ENCODE peak calls at places on chromosomes 2 and 18, in five cellular contexts. V is cardiac fibroblast, Y is Peyer's patch, K is right lobe of liver, W is astrocyte of the cerebellum. N is an unnamed sample.

GRCh38 chr2:127398239-127398590 is 10.4 kb upstream of the MAP3K2 start:
- DNase-seq in W (peak), V (peak), Y (peak), K (no peak), N (peak)

GRCh38 chr2:105369777-105370690 is 28.8 kb downstream of the FHL2 start:
- DNase-seq in W (peak), K (peak), V (peak), Y (peak), N (no peak)

GRCh38 chr2:200377774-200378336 is 71.4 kb downstream of the SPATS2L start:
- DNase-seq in V (no peak), W (no peak), K (no peak), Y (peak), N (no peak)

GRCh38 chr2:7190587-7191320 is 273.5 kb downstream of the RNF144A start:
- DNase-seq in V (no peak), K (no peak), W (no peak), Y (no peak), N (no peak)

GRCh38 chr2:23286765-23287155 is 98.2 kb upstream of the KLHL29 start:
- DNase-seq in V (peak), K (peak), Y (peak), W (no peak), N (peak)

GRCh38 chr2:197813093-197813787 is 8.8 kb downstream of the PLCL1 start:
- DNase-seq in K (no peak), W (no peak), Y (no peak), V (peak), N (no peak)

GRCh38 chr2:10995366-10995970 is 83.7 kb downstream of the KCNF1 start:
- DNase-seq in W (no peak), Y (no peak), V (no peak), K (peak), N (no peak)

GRCh38 chr2:178282075-178282474 is 87.8 kb downstream of the OSBPL6 start:
- DNase-seq in K (no peak), V (peak), Y (peak), W (peak), N (peak)

GRCh38 chr2:65367517-65367916 is 64.9 kb downstream of the SPRED2 start:
- DNase-seq in K (no peak), W (peak), V (peak), Y (no peak), N (peak)

GRCh38 chr18:12307871-12308385 is at the start of gene TUBB6:
- DNase-seq in K (peak), Y (peak), V (peak), W (no peak), N (no peak)

GRCh38 chr18:44181951-44182350 is 498.7 kb upstream of the SETBP1 start:
- DNase-seq in W (no peak), Y (no peak), K (no peak), V (no peak), N (peak)

GRCh38 chr2:140641163-140641562 is 1489.7 kb downstream of the LRP1B start:
- DNase-seq in K (no peak), Y (no peak), W (no peak), V (no peak), N (no peak)
- H3K4me3 ChIP-seq in K (no peak), Y (no peak), W (no peak), V (no peak), N (no peak)

GRCh38 chr18:74499633-74500032 is 3.5 kb downstream of the CNDP2 start:
- DNase-seq in W (no peak), K (peak), V (peak), Y (peak), N (no peak)

GRCh38 chr18:74497308-74497640 is 1.1 kb downstream of the CNDP2 start:
- DNase-seq in V (no peak), Y (peak), W (no peak), K (no peak), N (no peak)

GRCh38 chr18:74498712-74499629 is 2.8 kb downstream of the CNDP2 start:
- DNase-seq in V (peak), Y (peak), W (no peak), K (peak), N (no peak)

GRCh38 chr18:74497778-74498177 is 1.6 kb downstream of the CNDP2 start:
- DNase-seq in Y (no peak), W (no peak), V (no peak), K (peak), N (no peak)

DNA sequence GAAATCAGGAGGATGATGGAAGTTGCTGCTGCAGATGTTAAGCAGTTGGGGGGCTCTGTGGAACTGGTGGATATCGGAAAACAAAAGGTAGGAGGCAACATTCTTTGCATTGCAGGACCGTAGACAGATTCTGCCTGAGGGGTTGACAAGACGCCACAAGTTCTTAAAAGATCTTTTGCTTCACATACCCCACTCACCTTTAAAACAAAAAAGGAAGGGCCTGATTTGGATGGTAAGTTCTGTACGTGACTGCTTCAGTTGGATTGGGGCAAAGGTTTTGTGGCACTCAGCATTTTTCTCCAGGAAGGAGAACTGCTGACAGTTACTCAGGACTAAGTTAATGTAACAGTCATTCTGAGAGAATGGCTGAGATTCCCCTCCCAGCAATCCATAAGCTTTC is 5.2 kb downstream of the CNDP2 start:
- DNase-seq in W (no peak), V (no peak), K (no peak), Y (peak), N (no peak)
- H3K4me3 ChIP-seq in W (no peak), V (no peak), K (peak), Y (peak), N (no peak)

DNA sequence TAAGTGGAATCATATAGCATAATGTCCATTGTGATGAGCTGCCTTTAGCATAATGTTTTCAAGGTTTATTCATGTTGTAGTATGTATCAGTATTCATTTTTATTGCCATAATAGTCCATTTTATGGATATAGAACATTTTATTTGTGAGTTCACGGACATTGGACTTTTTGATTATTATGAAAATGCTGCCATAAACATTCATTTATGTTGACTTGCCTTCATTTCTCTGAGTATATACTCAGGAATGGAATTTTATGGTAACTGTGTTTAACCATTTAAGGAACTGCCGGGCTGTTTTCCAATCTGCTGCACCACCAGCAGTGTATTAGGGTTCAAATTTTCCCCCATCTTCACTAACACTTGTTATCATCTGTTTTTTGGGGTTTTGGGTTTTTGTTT is 12.2 kb downstream of the CREB1 start:
- DNase-seq in Y (no peak), W (no peak), K (no peak), V (no peak), N (no peak)
- H3K4me3 ChIP-seq in Y (no peak), W (no peak), K (no peak), V (no peak), N (no peak)

DNA sequence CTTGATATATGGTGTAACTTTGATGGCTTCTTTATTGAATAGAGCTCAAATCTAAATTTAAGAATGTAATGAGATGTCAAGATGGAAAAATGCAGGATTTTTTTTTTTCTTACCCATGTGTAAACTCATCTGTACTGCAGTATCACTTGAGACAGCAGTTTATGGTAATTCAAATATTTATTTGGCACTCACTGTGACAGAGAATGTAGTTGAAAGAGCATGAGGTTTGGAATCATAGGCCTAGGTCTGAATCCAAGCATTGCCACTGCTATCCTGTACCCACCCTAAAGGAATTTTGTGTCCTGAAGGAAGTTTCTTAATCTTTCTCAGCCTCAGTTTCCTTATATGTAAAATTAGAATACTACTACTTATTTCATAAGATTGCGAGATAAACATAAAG is 3.8 kb downstream of the CREB1 start:
- DNase-seq in W (no peak), K (no peak), V (no peak), Y (no peak), N (no peak)
- H3K4me3 ChIP-seq in W (no peak), K (no peak), V (no peak), Y (no peak), N (no peak)

DNA sequence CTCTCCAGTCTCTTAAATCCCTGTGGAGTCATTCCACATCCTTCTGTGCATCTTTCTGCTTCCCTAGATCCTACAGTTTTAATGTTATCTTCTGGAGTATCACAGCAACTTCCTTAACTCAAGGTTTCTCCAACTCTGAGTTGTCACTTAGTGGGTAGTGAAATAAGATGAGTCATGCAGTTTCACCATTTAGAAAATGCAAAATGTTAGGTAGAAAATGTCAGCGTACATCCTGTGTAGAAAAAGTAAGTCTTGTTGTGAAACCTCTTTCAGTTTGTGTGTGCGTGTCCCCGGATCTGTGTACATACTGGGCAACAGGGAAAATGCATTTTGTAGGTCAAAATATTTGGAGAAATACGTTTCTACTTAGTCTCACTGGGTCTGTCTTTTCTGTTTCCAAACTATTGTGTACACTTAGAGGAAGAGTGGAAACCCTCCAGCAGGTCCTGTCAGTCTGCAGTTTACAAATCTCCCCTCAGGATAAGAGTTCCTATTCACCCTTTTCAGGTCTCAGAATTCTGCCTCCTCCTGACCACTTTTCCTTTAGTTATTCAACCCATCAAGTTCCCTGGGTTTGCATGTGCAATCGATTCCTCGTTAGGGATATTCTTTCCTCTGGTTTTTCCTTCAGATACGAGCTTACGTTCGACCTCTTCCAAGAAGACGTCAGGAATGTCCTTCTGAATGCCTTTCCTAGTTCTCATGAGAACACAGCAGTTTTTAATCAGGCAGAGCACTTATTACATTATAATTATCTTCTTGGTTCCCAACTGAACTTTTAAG is 154.8 kb downstream of the TGIF1 start:
- DNase-seq in K (no peak), W (peak), Y (no peak), V (peak), N (peak)
- H3K4me3 ChIP-seq in K (peak), W (peak), Y (peak), V (peak), N (peak)

GRCh38 chr2:16663121-16663905 is 2.3 kb downstream of the CYRIA start:
- DNase-seq in Y (no peak), V (no peak), K (no peak), W (no peak), N (no peak)
- H3K4me3 ChIP-seq in Y (peak), V (no peak), K (no peak), W (peak), N (no peak)

GRCh38 chr2:43837033-43837432 is 1.6 kb downstream of the ABCG5 start:
- DNase-seq in Y (no peak), W (no peak), K (no peak), V (no peak), N (no peak)

GRCh38 chr2:43839776-43840564 is 1.2 kb downstream of the ABCG8 start:
- DNase-seq in V (no peak), Y (no peak), W (no peak), K (no peak), N (no peak)

GRCh38 chr2:43840961-43841360 is 2.2 kb downstream of the ABCG8 start:
- DNase-seq in K (no peak), Y (no peak), W (no peak), V (no peak), N (no peak)

GRCh38 chr2:43838560-43839267 is at the start of the genes ABCG5 and ABCG8:
- DNase-seq in Y (no peak), W (no peak), K (peak), V (no peak), N (no peak)

DNA sequence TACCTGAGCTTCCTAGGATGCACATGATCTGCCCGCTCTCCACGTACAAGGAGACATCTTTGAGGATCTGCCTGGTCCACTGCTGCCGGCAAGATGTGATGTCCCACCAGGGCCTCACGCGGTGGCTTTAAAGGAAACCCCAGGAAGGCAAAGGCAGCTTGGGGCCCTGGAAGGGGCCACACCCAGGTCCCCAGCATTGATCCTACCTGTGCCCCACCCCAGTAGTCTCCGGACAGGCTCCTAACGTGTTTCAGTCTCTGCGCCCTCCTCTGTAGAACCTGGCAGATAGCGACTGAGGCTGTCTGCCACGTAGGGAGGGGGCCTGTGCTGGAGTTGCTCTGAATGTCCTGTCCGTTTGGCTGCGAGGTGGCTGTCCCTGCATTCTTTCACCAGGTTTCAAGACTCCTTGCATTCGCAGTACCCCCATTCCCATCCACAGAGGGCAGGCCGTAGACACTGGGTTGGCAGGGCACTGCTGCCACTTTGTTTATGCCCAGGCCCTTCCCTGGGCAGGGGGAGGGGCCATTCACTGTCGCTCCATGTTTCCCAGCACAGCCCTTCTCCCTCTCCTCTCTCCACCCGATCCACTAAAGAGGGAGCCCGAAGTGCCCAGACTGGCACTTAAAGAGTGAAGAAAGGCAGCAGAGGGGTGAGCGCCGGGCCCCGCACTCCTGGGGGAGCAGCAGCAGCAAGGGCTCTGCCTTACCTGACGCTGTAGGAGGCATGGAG is 644 bp downstream of the ABCG5 start:
- DNase-seq in V (no peak), K (peak), Y (no peak), W (no peak), N (no peak)
- H3K4me3 ChIP-seq in V (no peak), K (peak), Y (no peak), W (no peak), N (no peak)

DNA sequence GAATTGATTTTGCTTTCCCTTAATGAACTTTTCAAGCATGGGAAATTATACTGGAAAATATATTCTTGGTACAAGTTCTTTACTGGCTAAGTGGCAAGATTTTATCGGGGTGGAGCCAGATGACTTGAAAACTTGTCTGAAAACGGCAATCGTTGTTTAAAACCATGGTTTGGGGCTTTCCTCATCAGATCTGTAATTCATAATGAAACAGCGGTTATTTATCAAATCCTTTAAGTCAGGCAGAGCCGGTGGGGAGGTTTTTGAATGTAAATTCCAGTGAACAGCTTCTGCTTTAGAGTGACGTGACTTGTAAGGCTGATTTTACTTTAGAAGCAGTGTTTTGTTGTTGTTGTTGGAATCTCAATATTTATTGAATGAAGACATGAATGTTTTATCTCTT is 2.6 kb downstream of the SEC11C start:
- DNase-seq in Y (no peak), V (no peak), K (no peak), W (no peak), N (no peak)
- H3K4me3 ChIP-seq in Y (no peak), V (no peak), K (no peak), W (no peak), N (no peak)